ENCODE peak calls at places on chromosomes 4 and X, in nine cellular contexts. Q is ovary; T is CD4-positive, CD25-positive, alpha-beta regulatory T cell; E is suprapubic skin; R is adipocyte; Z is neural progenitor cell; M is SK-N-SH; F is tibial artery; L is spleen. S is an unnamed sample. For H3K36me3 and H3K4me1, the result is how much of the 10 kb centered on the place peaks cover.

GRCh38 chrX:110170029-110170428 is 147.9 kb downstream of the AMMECR1 start:
- DNase-seq in Q (no peak), T (no peak), E (no peak), R (no peak), Z (no peak), M (no peak), F (no peak), L (no peak), S (no peak)

GRCh38 chr4:173301518-173302201 is 32.5 kb downstream of the HMGB2 start:
- DNase-seq in Q (no peak), T (peak), E (no peak), R (peak), Z (peak), M (peak), F (no peak), L (no peak), S (no peak)

GRCh38 chr4:56999751-57000150 is 21.1 kb downstream of the POLR2B start:
- DNase-seq in Q (no peak), T (no peak), E (no peak), R (no peak), Z (no peak), M (no peak), F (no peak), L (no peak), S (no peak)

GRCh38 chrX:120309873-120310730 is 1.2 kb downstream of the TMEM255A start:
- DNase-seq in Q (peak), T (no peak), E (no peak), R (peak), Z (peak), M (peak), F (no peak), L (no peak), S (no peak)

GRCh38 chr4:153514001-153514526 is 47.9 kb downstream of the TMEM131L start:
- DNase-seq in Q (no peak), T (no peak), E (no peak), R (peak), Z (no peak), M (no peak), F (no peak), L (no peak), S (no peak)

GRCh38 chr4:69773443-69773842 is 13.0 kb upstream of the SULT1B1 start:
- DNase-seq in Q (no peak), T (no peak), E (no peak), R (no peak), Z (no peak), M (no peak), F (no peak), L (no peak), S (no peak)

GRCh38 chr4:28250646-28251045 is 1390.0 kb downstream of the STIM2 start:
- DNase-seq in Q (no peak), T (no peak), E (no peak), R (no peak), Z (no peak), M (no peak), F (no peak), L (no peak), S (no peak)

GRCh38 chr4:10032625-10033024 is 11.3 kb upstream of the SLC2A9 start:
- DNase-seq in Q (no peak), T (no peak), E (no peak), R (no peak), Z (no peak), M (no peak), F (no peak), L (no peak), S (no peak)

GRCh38 chr4:156946508-156947197 is 24.9 kb downstream of the PDGFC start:
- DNase-seq in Q (no peak), T (no peak), E (no peak), R (peak), Z (no peak), M (no peak), F (peak), L (no peak), S (no peak)

GRCh38 chrX:48025561-48025960 is 18.8 kb downstream of the SPACA5 start:
- DNase-seq in Q (no peak), T (peak), E (no peak), R (peak), Z (peak), M (peak), F (peak), L (no peak), S (peak)

GRCh38 chrX:153667931-153668396 is 5.6 kb downstream of the PNCK start:
- DNase-seq in Q (peak), T (peak), E (peak), R (peak), Z (peak), M (peak), F (peak), L (peak), S (peak)

GRCh38 chrX:23465105-23465791 is 130.6 kb downstream of the PTCHD1 start:
- DNase-seq in Q (no peak), T (no peak), E (no peak), R (no peak), Z (no peak), M (no peak), F (no peak), L (no peak), S (no peak)

GRCh38 chrX:38987135-38987780 is 186.0 kb downstream of the MID1IP1 start:
- DNase-seq in Q (no peak), T (no peak), E (no peak), R (no peak), Z (no peak), M (peak), F (no peak), L (no peak), S (no peak)

GRCh38 chrX:134632386-134632785 is 25.9 kb downstream of the PLAC1 start:
- DNase-seq in Q (no peak), T (no peak), E (no peak), R (no peak), Z (no peak), M (no peak), F (no peak), L (no peak), S (no peak)

GRCh38 chr4:126564283-126564854 is 1068.4 kb upstream of the INTU start:
- DNase-seq in Q (no peak), T (no peak), E (no peak), R (no peak), Z (no peak), M (no peak), F (no peak), L (no peak), S (no peak)

GRCh38 chr4:83125738-83126141 is 11.2 kb upstream of the PLAC8 start:
- DNase-seq in Q (no peak), T (peak), E (no peak), R (no peak), Z (no peak), M (no peak), F (no peak), L (peak), S (no peak)

GRCh38 chr4:108249397-108249796 is 80.7 kb upstream of the LEF1 start:
- DNase-seq in Q (no peak), T (no peak), E (no peak), R (no peak), Z (no peak), M (no peak), F (no peak), L (no peak), S (no peak)

GRCh38 chr4:111919666-111920065 is 225.6 kb upstream of the FAM241A start:
- DNase-seq in Q (no peak), T (no peak), E (no peak), R (no peak), Z (no peak), M (no peak), F (no peak), L (no peak), S (no peak)

GRCh38 chr4:187235456-187236170 is 512.0 kb upstream of the FAT1 start:
- DNase-seq in Q (no peak), T (no peak), E (no peak), R (no peak), Z (peak), M (peak), F (no peak), L (no peak), S (no peak)

GRCh38 chr4:127007336-127007735 is 625.4 kb upstream of the INTU start:
- DNase-seq in Q (no peak), T (no peak), E (no peak), R (peak), Z (no peak), M (no peak), F (no peak), L (no peak), S (no peak)

GRCh38 chrX:68945603-68946228 is 116.9 kb downstream of the EFNB1 start:
- DNase-seq in Q (no peak), T (no peak), E (no peak), R (peak), Z (no peak), M (no peak), F (no peak), L (peak), S (no peak)

GRCh38 chr4:107876096-107876495 is 51.4 kb downstream of the SGMS2 start:
- DNase-seq in Q (no peak), T (no peak), E (no peak), R (no peak), Z (no peak), M (no peak), F (no peak), L (no peak), S (no peak)

GRCh38 chrX:20317873-20318272 is 51.2 kb upstream of the RPS6KA3 start:
- DNase-seq in Q (no peak), T (no peak), E (no peak), R (peak), Z (no peak), M (no peak), F (no peak), L (no peak), S (no peak)

GRCh38 chr4:112704991-112705845 is 68.3 kb downstream of the LARP7 start:
- DNase-seq in Q (peak), T (peak), E (no peak), R (peak), Z (peak), M (peak), F (peak), L (peak), S (peak)

GRCh38 chrX:40483502-40483901 is 97.3 kb upstream of the ATP6AP2 start:
- DNase-seq in Q (no peak), T (no peak), E (no peak), R (no peak), Z (no peak), M (no peak), F (no peak), L (no peak), S (no peak)

GRCh38 chr4:36244257-36245084 is at the start of gene ARAP2:
- DNase-seq in Q (peak), T (peak), E (no peak), R (peak), Z (peak), M (peak), F (peak), L (peak), S (peak)

GRCh38 chrX:38850807-38851533 is 49.7 kb downstream of the MID1IP1 start:
- DNase-seq in Q (no peak), T (no peak), E (no peak), R (no peak), Z (no peak), M (no peak), F (no peak), L (no peak), S (no peak)

GRCh38 chrX:12894074-12894691 is 12.2 kb upstream of the TLR8 start:
- DNase-seq in Q (peak), T (peak), E (no peak), R (no peak), Z (peak), M (peak), F (no peak), L (peak), S (peak)

GRCh38 chrX:56762220-56762619 is 33.2 kb downstream of the NBDY start:
- DNase-seq in Q (no peak), T (no peak), E (no peak), R (no peak), Z (no peak), M (no peak), F (no peak), L (no peak), S (no peak)

GRCh38 chr4:110049951-110050925 is 137.6 kb downstream of the EGF start:
- DNase-seq in Q (no peak), T (peak), E (no peak), R (peak), Z (peak), M (peak), F (peak), L (no peak), S (peak)

GRCh38 chrX:102155806-102156179 is at the start of gene BEX5:
- DNase-seq in Q (peak), T (peak), E (no peak), R (peak), Z (peak), M (peak), F (peak), L (peak), S (no peak)

GRCh38 chrX:133403984-133404383 is 11.3 kb downstream of the GPC4 start:
- DNase-seq in Q (no peak), T (no peak), E (no peak), R (no peak), Z (no peak), M (no peak), F (no peak), L (no peak), S (no peak)

GRCh38 chrX:133402042-133402453 is 13.2 kb downstream of the GPC4 start:
- DNase-seq in Q (no peak), T (no peak), E (no peak), R (peak), Z (no peak), M (no peak), F (no peak), L (no peak), S (no peak)

GRCh38 chrX:133402830-133403625 is 12.3 kb downstream of the GPC4 start:
- DNase-seq in Q (no peak), T (no peak), E (no peak), R (no peak), Z (no peak), M (no peak), F (no peak), L (no peak), S (no peak)

GRCh38 chrX:133399411-133399810 is 15.9 kb downstream of the GPC4 start:
- DNase-seq in Q (no peak), T (no peak), E (no peak), R (no peak), Z (no peak), M (no peak), F (no peak), L (no peak), S (no peak)

DNA sequence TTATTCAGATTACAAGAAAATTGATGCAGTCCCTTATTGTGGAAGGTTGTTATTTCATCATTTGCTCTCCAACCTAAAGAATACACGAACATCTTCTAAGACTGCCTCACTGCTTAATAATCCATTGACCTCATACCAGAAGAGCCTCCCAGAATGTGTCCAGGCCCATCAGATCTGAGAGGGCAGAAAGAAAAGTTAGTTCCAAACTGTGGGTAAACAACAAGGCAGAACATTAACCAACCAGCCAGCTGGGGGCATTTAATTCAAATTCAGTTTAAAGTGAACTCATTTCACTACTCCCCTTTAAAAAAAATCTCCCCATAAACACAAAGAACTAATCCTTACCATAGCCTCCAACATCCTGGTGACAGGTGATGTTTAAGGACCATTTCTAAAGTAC is 13.8 kb downstream of the GPC4 start:
- DNase-seq in Q (no peak), T (no peak), E (no peak), R (peak), Z (no peak), M (no peak), F (no peak), L (no peak), S (no peak)
- H3K36me3 ChIP-seq in Q (under half), T (under half), E (under half), R (under half), Z (under half), M (under half), F (under half), L (under half), S (under half)

DNA sequence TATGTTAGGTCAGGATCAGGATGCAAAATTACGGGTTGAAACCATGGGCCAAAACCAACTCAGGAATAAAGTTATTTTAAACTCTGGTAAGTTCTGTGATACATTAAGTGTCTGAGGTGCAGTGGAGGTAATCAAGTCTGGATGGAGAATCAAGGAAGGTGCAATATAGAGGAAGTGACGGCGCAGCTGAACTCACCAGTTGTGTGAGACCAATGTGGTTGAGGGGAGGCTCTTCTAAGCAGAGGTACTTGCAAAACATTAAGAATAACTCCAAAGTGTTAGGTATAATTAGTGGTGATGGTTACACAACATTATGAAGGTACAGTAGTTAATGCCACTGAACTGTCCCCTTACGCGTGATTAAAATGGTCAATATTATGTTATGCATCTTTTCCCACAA is 19.7 kb downstream of the GAB3 start:
- DNase-seq in Q (no peak), T (no peak), E (no peak), R (no peak), Z (no peak), M (no peak), F (no peak), L (no peak), S (no peak)
- H3K4me1 ChIP-seq in Q (under half), T (under half), E (under half), R (half or more), Z (under half), M (under half), F (under half), L (under half), S (under half)

DNA sequence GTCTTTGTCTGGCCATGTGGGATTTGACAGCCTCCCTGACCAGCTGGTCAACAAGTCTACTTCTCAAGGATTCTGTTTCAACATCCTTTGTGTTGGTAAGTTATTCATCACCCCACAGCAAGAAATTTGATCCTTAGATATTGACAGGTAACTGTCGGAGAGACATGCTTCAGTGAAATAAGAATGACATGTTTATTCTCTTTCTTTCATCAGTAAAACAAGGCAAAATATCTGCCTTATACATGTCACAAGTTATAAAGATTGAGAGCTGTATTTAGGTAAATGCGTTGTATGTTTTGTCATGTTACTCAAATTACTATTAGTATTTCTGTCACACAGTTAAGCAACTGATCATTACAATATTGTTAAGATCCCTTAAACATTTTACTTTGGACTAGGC is 46.9 kb downstream of the SEPTIN11 start:
- DNase-seq in Q (no peak), T (no peak), E (no peak), R (no peak), Z (no peak), M (no peak), F (no peak), L (no peak), S (no peak)
- H3K36me3 ChIP-seq in Q (under half), T (under half), E (under half), R (half or more), Z (under half), M (half or more), F (under half), L (under half), S (under half)

DNA sequence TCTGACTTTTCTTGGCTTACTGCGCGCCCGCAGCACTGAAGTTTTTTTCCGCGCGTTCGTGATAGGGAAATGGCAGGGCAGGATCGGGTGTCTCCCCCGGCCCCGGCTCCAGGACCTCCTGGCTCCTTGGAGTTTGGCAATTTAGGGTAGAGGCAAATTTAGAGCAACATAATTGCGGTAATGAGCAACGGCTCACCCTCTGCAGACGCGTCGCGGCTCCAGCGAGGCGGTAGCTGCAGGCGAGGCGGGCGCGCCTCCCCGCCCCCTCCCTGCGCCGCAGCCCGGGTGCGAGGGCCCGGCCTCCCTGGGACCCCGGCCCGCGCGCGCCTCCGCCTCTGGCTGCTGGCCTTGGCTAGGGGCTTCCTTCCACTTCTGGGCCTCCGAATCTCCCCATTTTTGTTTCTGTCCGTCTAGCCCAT is 6.2 kb downstream of the MSX1 start:
- DNase-seq in Q (no peak), T (no peak), E (no peak), R (no peak), Z (peak), M (peak), F (no peak), L (no peak), S (peak)
- H3K4me1 ChIP-seq in Q (under half), T (under half), E (half or more), R (under half), Z (under half), M (under half), F (under half), L (under half), S (under half)

DNA sequence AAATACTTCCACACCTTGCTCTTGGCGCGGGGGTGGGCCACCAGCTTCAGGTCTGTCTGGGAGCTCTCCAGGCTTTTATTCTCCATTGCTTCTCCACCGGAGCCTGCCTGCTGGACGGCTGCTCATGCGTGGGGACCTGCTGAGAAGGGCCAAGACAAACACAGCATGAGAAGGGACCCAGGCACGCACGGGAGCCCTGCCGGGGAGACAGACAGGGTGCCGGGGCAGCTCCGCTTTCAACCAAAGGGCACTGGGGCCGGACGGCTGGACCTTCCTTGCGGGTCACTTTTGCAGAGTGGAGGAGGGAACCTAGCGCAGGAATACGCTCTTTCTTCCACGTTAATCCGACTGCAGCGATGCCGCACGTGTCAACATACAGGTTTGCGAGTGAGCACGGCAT is 10.1 kb downstream of the DHRSX start:
- DNase-seq in Q (no peak), T (no peak), E (no peak), R (no peak), Z (no peak), M (no peak), F (no peak), L (peak), S (peak)
- H3K36me3 ChIP-seq in Q (under half), T (half or more), E (half or more), R (half or more), Z (under half), M (under half), F (under half), L (half or more), S (under half)

GRCh38 chr4:184347251-184348239 is 126.8 kb downstream of the IRF2 start:
- DNase-seq in Q (no peak), T (no peak), E (no peak), R (no peak), Z (peak), M (no peak), F (peak), L (peak), S (no peak)
- H3K4me1 ChIP-seq in Q (under half), T (under half), E (half or more), R (under half), Z (under half), M (under half), F (under half), L (half or more), S (under half)

S was measured in Caco-2.